ENCODE peak calls at places on chromosome 4, in four cellular contexts. Y is mesendoderm; I is activated naive CD8-positive, alpha-beta T cell treated with anti-CD3 and anti-CD28 coated beads, Interleukin-2, amount 50 U/mL, for 24 hours; E is GM13976. P is an unnamed sample.

GRCh38 chr4:150217192-150217591 is 138.9 kb downstream of the DCLK2 start:
- DNase-seq in I (no peak), Y (peak; percentile 65), E (no peak), P (no peak)

GRCh38 chr4:73434311-73434710 is 1.7 kb upstream of the AFP start:
- DNase-seq in Y (peak; percentile 58), I (no peak), E (peak; percentile 16), P (no peak)

GRCh38 chr4:16692493-16692892 is 206.0 kb downstream of the LDB2 start:
- DNase-seq in Y (no peak), E (no peak), I (no peak), P (no peak)

GRCh38 chr4:112348488-112349158 is 51.5 kb downstream of the ALPK1 start:
- DNase-seq in I (no peak), E (no peak), Y (peak; percentile 92), P (no peak)

GRCh38 chr4:72169861-72170260 is 138.1 kb downstream of the NPFFR2 start:
- DNase-seq in E (no peak), I (no peak), Y (no peak), P (no peak)

GRCh38 chr4:179040259-179040658 is 1598.0 kb upstream of the AGA start:
- DNase-seq in Y (peak; percentile 21), I (no peak), E (no peak), P (no peak)

GRCh38 chr4:89829470-89830138 is 7.4 kb downstream of the SNCA start:
- DNase-seq in Y (no peak), I (no peak), E (peak; percentile 32), P (peak; percentile 11)

GRCh38 chr4:18593297-18594002 is 571.9 kb upstream of the LCORL start:
- DNase-seq in I (peak; percentile 34), Y (peak; percentile 82), E (peak; percentile 65), P (peak; percentile 29)

GRCh38 chr4:87236851-87237250 is 16.4 kb upstream of the KLHL8 start:
- DNase-seq in I (no peak), E (no peak), Y (no peak), P (no peak)

GRCh38 chr4:85376285-85376684 is 98.7 kb upstream of the ARHGAP24 start:
- DNase-seq in I (no peak), Y (no peak), E (no peak), P (no peak)

GRCh38 chr4:98510757-98511517 is 147.5 kb downstream of the TSPAN5 start:
- DNase-seq in E (no peak), Y (no peak), I (peak; percentile 34), P (peak; percentile 37)

GRCh38 chr4:112213850-112214249 is 17.7 kb upstream of the AP1AR start:
- DNase-seq in E (no peak), Y (no peak), I (no peak), P (no peak)

GRCh38 chr4:77065382-77065781 is 10.4 kb downstream of the CCNI start:
- DNase-seq in E (no peak), I (no peak), Y (no peak), P (no peak)

GRCh38 chr4:112560084-112560483 is 44.1 kb upstream of the NEUROG2 start:
- DNase-seq in Y (no peak), I (no peak), E (peak; percentile 22), P (no peak)

GRCh38 chr4:109691411-109691920 is 11.8 kb downstream of the CASP6 start:
- DNase-seq in E (no peak), Y (no peak), I (no peak), P (no peak)

GRCh38 chr4:5955201-5955821 is 62.4 kb upstream of the CRMP1 start:
- DNase-seq in E (no peak), I (no peak), Y (peak; percentile 50), P (no peak)

GRCh38 chr4:153418581-153418980 is 47.6 kb upstream of the TMEM131L start:
- DNase-seq in Y (peak; percentile 74), I (no peak), E (no peak), P (no peak)

GRCh38 chr4:152643153-152644035 is 36.4 kb downstream of the TMEM154 start:
- DNase-seq in E (peak; percentile 68), I (no peak), Y (no peak), P (peak; percentile 13)

GRCh38 chr4:1072830-1073446 is 40.4 kb downstream of the RNF212 start:
- DNase-seq in Y (peak; percentile 57), E (peak; percentile 73), I (peak; percentile 54), P (peak; percentile 58)

GRCh38 chr4:84583871-84584373 is 995 bp downstream of the CDS1 start:
- DNase-seq in E (peak; percentile 35), I (no peak), Y (no peak), P (no peak)

GRCh38 chr4:48781968-48782367 is 1.9 kb upstream of the FRYL start:
- DNase-seq in E (no peak), Y (no peak), I (no peak), P (no peak)

GRCh38 chr4:73311428-73311827 is 52.8 kb upstream of the ANKRD17 start:
- DNase-seq in E (no peak), Y (peak; percentile 11), I (no peak), P (no peak)

GRCh38 chr4:167428172-167428571 is 193.9 kb upstream of the SPOCK3 start:
- DNase-seq in I (no peak), Y (no peak), E (no peak), P (no peak)

GRCh38 chr4:124018383-124019317 is 622.1 kb downstream of the SPRY1 start:
- DNase-seq in I (peak; percentile 1), E (peak; percentile 32), Y (peak; percentile 66), P (no peak)

GRCh38 chr4:3302164-3302785 is 9.5 kb downstream of the RGS12 start:
- DNase-seq in E (peak; percentile 69), I (peak; percentile 79), Y (no peak), P (peak; percentile 80)

GRCh38 chr4:8189551-8190466 is 9.3 kb upstream of the SH3TC1 start:
- DNase-seq in E (no peak), Y (no peak), I (no peak), P (no peak)

GRCh38 chr4:104591505-104591904 is 96.8 kb upstream of the CXXC4 start:
- DNase-seq in Y (peak; percentile 96), E (no peak), I (no peak), P (no peak)

GRCh38 chr4:10655968-10656367 is 28.6 kb downstream of the CLNK start:
- DNase-seq in Y (no peak), I (no peak), E (peak; percentile 16), P (no peak)

GRCh38 chr4:187995322-187996207 is at the start of gene ZFP42:
- DNase-seq in I (no peak), E (no peak), Y (peak; percentile 95), P (no peak)

GRCh38 chr4:77145806-77146425 is 11.1 kb upstream of the CCNG2 start:
- DNase-seq in E (no peak), Y (no peak), I (no peak), P (no peak)

GRCh38 chr4:56976878-56977320 is 507 bp downstream of the NOA1 start:
- DNase-seq in I (peak; percentile 48), Y (peak; percentile 72), E (peak; percentile 66), P (peak; percentile 60)

GRCh38 chr4:146340798-146341197 is 126.5 kb downstream of the REELD1 start:
- DNase-seq in I (no peak), E (no peak), Y (no peak), P (no peak)

GRCh38 chr4:111628437-111628836 is 516.8 kb upstream of the FAM241A start:
- DNase-seq in E (no peak), I (no peak), Y (no peak), P (no peak)

GRCh38 chr4:184649971-184650855 is 675 bp downstream of the PRIMPOL start:
- DNase-seq in I (peak; percentile 33), Y (peak; percentile 60), E (no peak), P (peak; percentile 29)

GRCh38 chr4:5824227-5824626 is 68.7 kb downstream of the CRMP1 start:
- DNase-seq in E (no peak), Y (no peak), I (no peak), P (no peak)

GRCh38 chr4:122195718-122196117 is 43.6 kb downstream of the BLTP1 start:
- DNase-seq in Y (no peak), I (no peak), E (no peak), P (no peak)

GRCh38 chr4:144178414-144178813 is 37.9 kb upstream of the GYPA start:
- DNase-seq in Y (peak; percentile 72), I (no peak), E (no peak), P (no peak)

GRCh38 chr4:152460488-152460887 is 75.4 kb downstream of the FBXW7 start:
- DNase-seq in I (no peak), Y (peak; percentile 51), E (no peak), P (no peak)